ENCODE peak calls at places on chromosomes 16 and 17, in four cellular contexts. T is HepG2, N is GM12878, A is SK-N-SH. X is an unnamed sample.

GRCh38 chr16:69476920-69477418 is 52.5 kb downstream of the CYB5B start:
- DNase-seq in T (peak), N (no peak), A (no peak), X (no peak)

GRCh38 chr16:60181542-60181941 is 1447.4 kb upstream of the GOT2 start:
- DNase-seq in T (no peak), N (no peak), A (no peak), X (no peak)

GRCh38 chr17:49106366-49107210 is 26.0 kb upstream of the B4GALNT2 start:
- DNase-seq in T (peak), N (no peak), A (no peak), X (no peak)

GRCh38 chr17:41657164-41657754 is 31.4 kb upstream of the EIF1 start:
- DNase-seq in T (no peak), N (no peak), A (no peak), X (no peak)

GRCh38 chr17:16363749-16364536 is 10.7 kb upstream of the CENPV start:
- DNase-seq in T (peak), N (peak), A (peak), X (no peak)

GRCh38 chr17:53765609-53766008 is 57.1 kb upstream of the KIF2B start:
- DNase-seq in T (no peak), N (no peak), A (no peak), X (no peak)

GRCh38 chr16:10961231-10961630 is 16.9 kb downstream of the CLEC16A start:
- DNase-seq in T (no peak), N (no peak), A (no peak), X (no peak)

GRCh38 chr16:28063611-28064061 is at the start of gene GSG1L:
- DNase-seq in T (no peak), N (no peak), A (peak), X (no peak)

GRCh38 chr16:67241008-67241900 is 6.0 kb downstream of the FHOD1 start:
- DNase-seq in T (peak), N (no peak), A (no peak), X (no peak)

GRCh38 chr16:58462997-58463891 is 36.7 kb upstream of the NDRG4 start:
- DNase-seq in T (no peak), N (no peak), A (peak), X (peak)

GRCh38 chr17:49013311-49014205 is 16.4 kb downstream of the IGF2BP1 start:
- DNase-seq in T (no peak), N (no peak), A (no peak), X (peak)

GRCh38 chr17:39461911-39462641 is 790 bp downstream of the CDK12 start:
- DNase-seq in T (peak), N (peak), A (peak), X (peak)

GRCh38 chr16:48383877-48384304 is 1.3 kb downstream of the SIAH1 start:
- DNase-seq in T (peak), N (no peak), A (no peak), X (no peak)

GRCh38 chr17:62869885-62870580 is 61.9 kb upstream of the MARCHF10 start:
- DNase-seq in T (no peak), N (no peak), A (peak), X (peak)

GRCh38 chr16:27374794-27375499 is 27.0 kb upstream of the IL21R start:
- DNase-seq in T (peak), N (peak), A (peak), X (peak)

GRCh38 chr17:77332981-77333685 is 192.4 kb downstream of the SEC14L1 start:
- DNase-seq in T (no peak), N (no peak), A (no peak), X (no peak)

GRCh38 chr16:86928517-86929148 is 350.3 kb downstream of the FOXL1 start:
- DNase-seq in T (no peak), N (no peak), A (no peak), X (no peak)

GRCh38 chr16:85800321-85800669 is 800 bp downstream of the COX4I1 start:
- DNase-seq in T (peak), N (no peak), A (no peak), X (no peak)

GRCh38 chr17:67004191-67004590 is 39.7 kb downstream of the CACNG4 start:
- DNase-seq in T (no peak), N (no peak), A (no peak), X (no peak)

GRCh38 chr16:75097941-75098897 is 18.4 kb downstream of the LDHD start:
- DNase-seq in T (no peak), N (no peak), A (no peak), X (no peak)

GRCh38 chr16:11063432-11064201 is 119.3 kb downstream of the CLEC16A start:
- DNase-seq in T (no peak), N (no peak), A (no peak), X (no peak)

GRCh38 chr17:21297026-21297520 is 12.6 kb downstream of the MAP2K3 start:
- DNase-seq in T (no peak), N (no peak), A (peak), X (no peak)

GRCh38 chr17:82250868-82251500 is 22.1 kb downstream of the SLC16A3 start:
- DNase-seq in T (no peak), N (no peak), A (no peak), X (no peak)

GRCh38 chr17:77769215-77769614 is 189.3 kb upstream of the TNRC6C start:
- DNase-seq in T (no peak), N (no peak), A (no peak), X (no peak)

GRCh38 chr16:54073356-54073755 is 213.2 kb downstream of the IRX3 start:
- DNase-seq in T (no peak), N (no peak), A (no peak), X (no peak)

GRCh38 chr17:2797632-2798031 is 1.4 kb downstream of the RAP1GAP2 start:
- DNase-seq in T (no peak), N (no peak), A (peak), X (no peak)

GRCh38 chr17:58403312-58403711 is 14.0 kb downstream of the RNF43 start:
- DNase-seq in T (no peak), N (no peak), A (no peak), X (no peak)

GRCh38 chr16:89142474-89143197 is 28.9 kb upstream of the CDH15 start:
- DNase-seq in T (no peak), N (no peak), A (no peak), X (no peak)

GRCh38 chr17:3049705-3050295 is 13.6 kb downstream of the OR1D5 start:
- DNase-seq in T (no peak), N (no peak), A (no peak), X (peak)

GRCh38 chr16:27963471-27963965 is 100.0 kb downstream of the GSG1L start:
- DNase-seq in T (no peak), N (no peak), A (no peak), X (no peak)

GRCh38 chr17:48816774-48817590 is at the start of gene TTLL6:
- DNase-seq in T (peak), N (no peak), A (peak), X (peak)

GRCh38 chr17:40000161-40000560 is 15.1 kb upstream of the CSF3 start:
- DNase-seq in T (no peak), N (no peak), A (no peak), X (no peak)

GRCh38 chr17:45429338-45430005 is 3.2 kb downstream of the ARHGAP27 start:
- DNase-seq in T (no peak), N (no peak), A (no peak), X (no peak)

GRCh38 chr16:13866073-13866472 is 53.9 kb upstream of the ERCC4 start:
- DNase-seq in T (peak), N (no peak), A (peak), X (peak)

GRCh38 chr16:4746991-4747574 is 12.7 kb downstream of the DNAAF8 start:
- DNase-seq in T (no peak), N (no peak), A (no peak), X (no peak)
- TF ChIP-seq TCF12 in T (no peak), N (no peak), A (no peak), X (no peak)

GRCh38 chr16:88130681-88131080 is 179.4 kb downstream of the BANP start:
- DNase-seq in T (no peak), N (no peak), A (peak), X (no peak)

GRCh38 chr16:88131256-88131655 is 180.0 kb downstream of the BANP start:
- DNase-seq in T (no peak), N (no peak), A (no peak), X (no peak)

GRCh38 chr16:88132836-88133506 is 181.7 kb downstream of the BANP start:
- DNase-seq in T (no peak), N (no peak), A (peak), X (no peak)

GRCh38 chr16:88133507-88133843 is 182.2 kb downstream of the BANP start:
- DNase-seq in T (no peak), N (no peak), A (no peak), X (no peak)

GRCh38 chr16:88131966-88132365 is 180.7 kb downstream of the BANP start:
- DNase-seq in T (no peak), N (no peak), A (no peak), X (no peak)
- TF ChIP-seq TCF12 in T (no peak), N (no peak), A (no peak), X (no peak)

GRCh38 chr17:73703917-73704316 is 59.7 kb upstream of the SDK2 start:
- DNase-seq in T (no peak), N (no peak), A (no peak), X (no peak)

GRCh38 chr17:73706428-73706827 is 62.2 kb upstream of the SDK2 start:
- DNase-seq in T (no peak), N (no peak), A (no peak), X (no peak)

GRCh38 chr17:73707358-73707757 is 63.1 kb upstream of the SDK2 start:
- DNase-seq in T (no peak), N (no peak), A (no peak), X (no peak)

GRCh38 chr17:73706858-73707257 is 62.6 kb upstream of the SDK2 start:
- DNase-seq in T (no peak), N (no peak), A (no peak), X (no peak)

DNA sequence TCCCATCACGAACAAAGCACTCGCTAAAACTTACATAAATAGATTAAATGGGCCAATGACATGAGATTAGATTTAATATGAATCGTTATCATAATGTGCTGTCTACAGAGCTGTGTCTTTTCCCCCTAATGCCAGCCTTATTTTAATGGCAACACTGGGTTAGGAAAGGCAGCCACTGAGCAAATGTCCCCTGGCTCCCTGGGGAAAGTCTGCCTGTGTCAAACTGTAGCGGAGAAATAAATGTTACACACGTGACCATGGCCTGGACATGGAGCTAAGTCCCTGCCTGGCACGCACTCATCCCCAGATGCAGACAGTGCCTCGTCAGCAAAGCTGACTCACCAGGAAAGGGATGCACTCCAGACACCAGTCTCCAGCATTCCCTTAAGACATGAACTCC is 61.3 kb upstream of the SDK2 start:
- DNase-seq in T (no peak), N (no peak), A (peak), X (no peak)
- TF ChIP-seq TCF12 in T (no peak), N (no peak), A (no peak), X (no peak)

DNA sequence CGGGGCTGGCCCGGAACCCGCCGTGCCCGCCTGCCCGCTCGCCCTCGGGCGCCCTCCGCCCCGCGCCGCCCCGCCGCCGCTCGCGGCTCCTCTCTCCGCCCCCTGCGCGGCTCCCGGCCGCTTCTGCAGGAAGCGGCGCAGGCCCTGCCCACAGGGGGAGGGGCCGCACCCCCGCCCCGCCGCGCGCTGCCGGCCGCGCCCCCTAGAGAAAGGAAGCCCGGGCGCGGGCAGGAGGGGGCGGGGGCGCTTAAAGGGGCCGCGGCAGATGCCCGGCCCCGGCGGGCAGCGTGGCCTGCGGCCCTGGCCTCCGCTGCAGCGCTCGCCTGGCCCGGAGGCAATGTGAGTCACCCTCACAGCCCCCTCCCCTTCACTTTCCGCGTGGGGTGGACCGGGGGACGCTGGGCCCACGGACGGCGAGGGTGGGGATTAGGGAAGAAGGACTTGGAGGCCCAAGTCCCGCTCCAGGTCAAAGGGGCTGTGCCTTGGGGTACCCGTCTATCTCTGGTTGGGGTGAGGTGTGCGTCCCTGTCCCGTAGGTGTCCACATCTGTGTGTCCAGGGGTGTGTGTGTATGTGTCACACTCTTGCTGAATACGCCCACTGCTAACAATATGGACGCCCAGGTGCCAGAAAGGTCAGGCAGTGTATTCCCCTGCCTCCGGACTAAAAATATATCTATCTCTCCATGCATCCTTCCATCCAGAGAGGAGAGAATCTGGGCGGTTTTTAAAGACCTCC is at the start of gene GIT1:
- DNase-seq in T (peak), N (no peak), A (peak), X (no peak)
- TF ChIP-seq TCF12 in T (no peak), N (no peak), A (no peak), X (no peak)

DNA sequence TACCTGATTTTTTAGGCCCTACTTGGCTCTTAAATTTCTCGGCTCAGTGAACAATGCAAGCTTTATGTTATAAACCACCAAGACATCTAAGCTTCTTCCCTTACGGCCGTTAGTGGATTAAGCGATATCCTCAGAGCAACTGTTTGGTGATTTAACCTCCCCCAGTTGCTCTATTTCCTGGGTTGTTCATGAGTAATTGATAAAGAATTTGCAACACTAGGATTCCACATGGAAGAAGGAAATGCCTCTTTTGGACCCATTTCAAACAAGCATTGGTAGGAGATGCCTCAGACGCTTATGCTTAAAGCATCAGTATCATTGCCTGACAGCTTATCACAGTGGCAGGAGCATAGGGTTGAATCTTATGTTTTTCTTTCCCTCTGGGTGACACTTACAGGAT is 65.3 kb downstream of the RBFOX1 start:
- DNase-seq in T (no peak), N (no peak), A (no peak), X (no peak)
- TF ChIP-seq TCF12 in T (no peak), N (no peak), A (no peak), X (no peak)

GRCh38 chr17:50905460-50905803 is 39.3 kb upstream of the TOB1 start:
- DNase-seq in T (peak), N (no peak), A (peak), X (no peak)
- TF ChIP-seq TCF12 in T (peak), N (no peak), A (no peak), X (peak)

DNA sequence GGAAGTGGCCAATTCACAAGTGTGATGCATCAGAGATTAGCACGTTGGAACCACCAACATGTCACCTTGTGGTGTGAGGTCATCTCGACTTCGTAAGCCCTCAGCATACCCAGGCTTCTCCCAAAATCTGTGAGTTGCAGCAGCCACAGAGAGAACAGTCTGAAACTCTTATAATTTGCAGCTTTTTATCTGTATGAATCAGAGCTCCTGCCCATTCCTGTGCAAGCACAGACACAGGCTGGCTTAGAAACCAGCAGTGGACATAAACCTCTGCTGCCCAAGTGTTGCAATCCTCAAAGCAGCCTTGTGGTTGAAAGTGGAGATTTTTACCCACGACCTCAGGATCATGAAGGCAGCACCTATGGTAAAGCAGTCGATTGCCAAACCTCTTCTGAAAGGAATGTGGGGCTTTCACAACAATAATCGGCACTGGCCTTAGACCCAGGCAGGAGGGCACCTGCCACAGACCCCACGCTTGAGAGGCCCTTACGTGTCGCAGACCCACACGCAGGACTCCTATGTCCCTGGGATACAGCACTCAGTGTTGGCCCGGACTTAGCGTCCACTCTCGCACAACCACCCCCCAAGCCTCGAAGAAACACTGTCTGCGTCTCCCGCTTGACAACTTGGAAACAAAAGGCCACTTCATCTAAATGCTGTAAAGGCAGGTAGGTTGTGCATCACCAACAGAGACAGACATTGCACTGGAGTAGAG is 24.5 kb upstream of the OSGIN1 start:
- DNase-seq in T (peak), N (no peak), A (no peak), X (no peak)
- TF ChIP-seq TCF12 in T (no peak), N (no peak), A (no peak), X (no peak)

X was measured in H1.